ENCODE peak calls at places on chromosomes 1 and 21, in seven cellular contexts. K, Q, A, V, Z, J and O are unnamed samples.
A peak's percentile ranks its signal among the peaks of the same experiment; 100 is the strongest.

GRCh38 chr1:246497331-246497915 is 9.7 kb downstream of the SMYD3 start:
- DNase-seq in K (peak; percentile 74), Q (no peak), A (no peak), V (no peak), Z (peak; percentile 83), J (no peak), O (peak; percentile 79)

GRCh38 chr1:184465489-184466146 is 78.8 kb downstream of the C1orf21 start:
- DNase-seq in K (no peak), Q (no peak), A (no peak), V (peak; percentile 66), Z (peak; percentile 15), J (no peak), O (no peak)

GRCh38 chr1:238660849-238661248 is 725.5 kb upstream of the CHRM3 start:
- DNase-seq in K (no peak), Q (no peak), A (no peak), V (no peak), Z (peak; percentile 44), J (peak; percentile 51), O (no peak)

GRCh38 chr1:176374967-176375569 is 87.9 kb upstream of the PAPPA2 start:
- DNase-seq in K (peak; percentile 68), Q (peak; percentile 88), A (peak; percentile 75), V (peak; percentile 64), Z (peak; percentile 76), J (peak; percentile 33), O (peak; percentile 77)

GRCh38 chr1:40309374-40310128 is 7.5 kb downstream of the COL9A2 start:
- DNase-seq in K (no peak), Q (no peak), A (no peak), V (no peak), Z (no peak), J (no peak), O (no peak)

GRCh38 chr1:69794831-69795230 is 227.1 kb downstream of the LRRC7 start:
- DNase-seq in K (no peak), Q (no peak), A (no peak), V (no peak), Z (peak; percentile 0), J (no peak), O (no peak)

GRCh38 chr1:42730988-42731387 is 9.0 kb downstream of the CLDN19 start:
- DNase-seq in K (peak; percentile 63), Q (no peak), A (peak; percentile 55), V (no peak), Z (no peak), J (no peak), O (peak; percentile 74)

GRCh38 chr21:32915099-32915498 is 110.6 kb upstream of the OLIG2 start:
- DNase-seq in K (no peak), Q (no peak), A (no peak), V (no peak), Z (no peak), J (no peak), O (no peak)

GRCh38 chr1:214665606-214666110 is 62.7 kb downstream of the CENPF start:
- DNase-seq in K (peak; percentile 63), Q (no peak), A (no peak), V (no peak), Z (no peak), J (no peak), O (peak; percentile 17)

GRCh38 chr1:168825129-168825528 is 96.1 kb upstream of the DPT start:
- DNase-seq in K (no peak), Q (no peak), A (no peak), V (no peak), Z (no peak), J (no peak), O (no peak)

GRCh38 chr1:47679301-47679751 is 241.5 kb downstream of the FOXD2 start:
- DNase-seq in K (no peak), Q (no peak), A (no peak), V (no peak), Z (peak; percentile 39), J (no peak), O (no peak)

GRCh38 chr1:224761245-224761644 is 145.1 kb downstream of the CNIH3 start:
- DNase-seq in K (no peak), Q (no peak), A (no peak), V (no peak), Z (no peak), J (no peak), O (no peak)

GRCh38 chr1:234149217-234149616 is 224.0 kb upstream of the COA6 start:
- DNase-seq in K (peak; percentile 61), Q (no peak), A (no peak), V (no peak), Z (no peak), J (no peak), O (peak; percentile 31)

GRCh38 chr1:48499211-48499610 is 27.2 kb upstream of the SPATA6 start:
- DNase-seq in K (no peak), Q (no peak), A (no peak), V (no peak), Z (no peak), J (no peak), O (no peak)

GRCh38 chr1:200290010-200290685 is 119.7 kb downstream of the ZNF281 start:
- DNase-seq in K (no peak), Q (no peak), A (no peak), V (no peak), Z (no peak), J (no peak), O (no peak)

GRCh38 chr1:57340361-57341192 is 83.3 kb downstream of the DAB1 start:
- DNase-seq in K (peak; percentile 32), Q (no peak), A (no peak), V (no peak), Z (no peak), J (no peak), O (peak; percentile 44)

GRCh38 chr1:57336793-57337192 is 87.1 kb downstream of the DAB1 start:
- DNase-seq in K (no peak), Q (no peak), A (no peak), V (no peak), Z (no peak), J (no peak), O (no peak)

GRCh38 chr1:57345916-57346315 is 77.9 kb downstream of the DAB1 start:
- DNase-seq in K (no peak), Q (no peak), A (no peak), V (no peak), Z (no peak), J (no peak), O (no peak)

GRCh38 chr1:57337623-57338022 is 86.2 kb downstream of the DAB1 start:
- DNase-seq in K (no peak), Q (no peak), A (no peak), V (no peak), Z (no peak), J (no peak), O (no peak)

GRCh38 chr1:57341721-57342120 is 82.1 kb downstream of the DAB1 start:
- DNase-seq in K (no peak), Q (no peak), A (no peak), V (no peak), Z (no peak), J (no peak), O (no peak)
- TF ChIP-seq CTCF in K (no peak), Q (no peak), A (no peak), V (no peak), Z (no peak), J (no peak), O (no peak)

GRCh38 chr1:164622057-164622840 is 63.3 kb downstream of the PBX1 start:
- DNase-seq in K (no peak), Q (no peak), A (no peak), V (no peak), Z (peak; percentile 36), J (no peak), O (no peak)

GRCh38 chr1:164623805-164624204 is 64.8 kb downstream of the PBX1 start:
- DNase-seq in K (no peak), Q (no peak), A (no peak), V (no peak), Z (no peak), J (no peak), O (no peak)

GRCh38 chr1:164628758-164629157 is 69.8 kb downstream of the PBX1 start:
- DNase-seq in K (no peak), Q (no peak), A (no peak), V (no peak), Z (no peak), J (no peak), O (no peak)

GRCh38 chr1:164624393-164624792 is 65.4 kb downstream of the PBX1 start:
- DNase-seq in K (no peak), Q (no peak), A (no peak), V (no peak), Z (no peak), J (no peak), O (no peak)

GRCh38 chr1:164625004-164625617 is 66.1 kb downstream of the PBX1 start:
- DNase-seq in K (no peak), Q (no peak), A (no peak), V (no peak), Z (no peak), J (no peak), O (no peak)
- TF ChIP-seq CTCF in K (peak; percentile 14), Q (peak; percentile 46), A (peak; percentile 35), V (no peak), Z (peak; percentile 38), J (peak; percentile 10), O (peak; percentile 53)

GRCh38 chr21:43355196-43355924 is 71.6 kb downstream of the SIK1 start:
- DNase-seq in K (no peak), Q (no peak), A (no peak), V (no peak), Z (no peak), J (no peak), O (no peak)
- TF ChIP-seq CTCF in K (no peak), Q (no peak), A (no peak), V (no peak), Z (no peak), J (no peak), O (no peak)

GRCh38 chr1:52928083-52928404 is 968 bp downstream of the SCP2 start:
- DNase-seq in K (no peak), Q (no peak), A (no peak), V (no peak), Z (no peak), J (no peak), O (no peak)

GRCh38 chr1:52926864-52927218 is 235 bp upstream of the SCP2 start:
- DNase-seq in K (no peak), Q (no peak), A (no peak), V (no peak), Z (no peak), J (no peak), O (no peak)

GRCh38 chr1:52925571-52926005 is 1.5 kb upstream of the SCP2 start:
- DNase-seq in K (no peak), Q (no peak), A (no peak), V (no peak), Z (peak; percentile 15), J (no peak), O (no peak)

GRCh38 chr1:52927219-52928082 is at the start of gene SCP2:
- DNase-seq in K (peak; percentile 39), Q (peak; percentile 82), A (peak; percentile 89), V (peak; percentile 88), Z (peak; percentile 81), J (no peak), O (peak; percentile 79)

GRCh38 chr1:52929019-52929418 is 1.9 kb downstream of the SCP2 start:
- DNase-seq in K (no peak), Q (no peak), A (no peak), V (no peak), Z (no peak), J (no peak), O (no peak)
- TF ChIP-seq CTCF in K (no peak), Q (no peak), A (no peak), V (no peak), Z (no peak), J (no peak), O (no peak)

DNA sequence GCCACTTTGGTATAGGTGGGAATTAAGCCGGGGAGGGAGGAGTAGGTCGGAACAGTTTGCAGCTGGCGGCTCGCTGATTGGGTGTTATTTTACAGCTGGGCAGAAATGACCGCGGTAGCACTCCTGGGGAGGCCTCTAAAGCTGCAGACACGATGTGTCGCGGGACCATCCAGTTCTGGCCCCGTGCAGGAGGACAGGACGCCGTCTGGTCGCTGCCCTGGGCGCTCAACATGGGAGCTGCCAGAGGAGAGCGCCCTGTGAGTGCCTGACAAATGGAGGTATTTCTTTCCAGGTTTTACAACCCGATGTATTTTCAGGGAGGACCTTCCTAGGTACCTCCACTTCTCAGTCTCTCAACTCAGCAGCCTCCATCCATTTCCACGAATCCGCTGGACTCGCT is 46.2 kb downstream of the CDC7 start:
- DNase-seq in K (no peak), Q (no peak), A (no peak), V (no peak), Z (peak; percentile 38), J (no peak), O (no peak)
- TF ChIP-seq CTCF in K (no peak), Q (no peak), A (no peak), V (no peak), Z (peak; percentile 29), J (no peak), O (peak; percentile 17)